ENCODE peak calls at places on chromosomes 7 and 10, in four cellular contexts. Z, Q, R and N are unnamed samples. For H3K9me3, the result is how much of the 10 kb centered on the place peaks cover.

GRCh38 chr10:6928531-6929080 is 348.5 kb upstream of the PRKCQ start:
- DNase-seq in Z (no peak), Q (no peak), R (no peak), N (no peak)

GRCh38 chr7:112882506-112882905 is 92.3 kb upstream of the TMEM168 start:
- DNase-seq in Z (no peak), Q (no peak), R (no peak), N (no peak)

GRCh38 chr10:127155221-127155620 is 41.2 kb downstream of the INSYN2A start:
- DNase-seq in Z (no peak), Q (no peak), R (no peak), N (no peak)

GRCh38 chr7:41501016-41501415 is 201.9 kb downstream of the INHBA start:
- DNase-seq in Z (no peak), Q (no peak), R (no peak), N (no peak)

GRCh38 chr7:39133088-39133487 is 155.4 kb downstream of the POU6F2 start:
- DNase-seq in Z (no peak), Q (no peak), R (no peak), N (no peak)

GRCh38 chr7:140200102-140200989 is 23.6 kb upstream of the KDM7A start:
- DNase-seq in Z (no peak), Q (no peak), R (no peak), N (no peak)

GRCh38 chr10:33837736-33838135 is 503.3 kb upstream of the NRP1 start:
- DNase-seq in Z (no peak), Q (no peak), R (no peak), N (no peak)

GRCh38 chr10:15742831-15743230 is 23.1 kb upstream of the ITGA8 start:
- DNase-seq in Z (no peak), Q (no peak), R (no peak), N (no peak)

GRCh38 chr10:95517536-95518454 is 43.4 kb downstream of the SORBS1 start:
- DNase-seq in Z (no peak), Q (no peak), R (no peak), N (peak)

GRCh38 chr10:128078136-128078969 is 47.9 kb downstream of the MKI67 start:
- DNase-seq in Z (peak), Q (no peak), R (no peak), N (peak)

GRCh38 chr7:139720705-139721231 is 57.0 kb downstream of the HIPK2 start:
- DNase-seq in Z (no peak), Q (no peak), R (no peak), N (no peak)

GRCh38 chr10:103281753-103282152 is 4.8 kb downstream of the INA start:
- DNase-seq in Z (no peak), Q (no peak), R (no peak), N (no peak)

GRCh38 chr10:100739516-100740368 is 5.6 kb upstream of the PAX2 start:
- DNase-seq in Z (no peak), Q (no peak), R (no peak), N (no peak)

GRCh38 chr7:117092801-117093200 is 139.5 kb downstream of the ST7 start:
- DNase-seq in Z (no peak), Q (no peak), R (no peak), N (no peak)

GRCh38 chr7:149104214-149104613 is 13.7 kb upstream of the ZNF786 start:
- DNase-seq in Z (no peak), Q (no peak), R (no peak), N (no peak)

GRCh38 chr7:121027761-121028681 is 39.5 kb downstream of the CPED1 start:
- DNase-seq in Z (no peak), Q (no peak), R (no peak), N (no peak)

GRCh38 chr10:31754803-31755624 is 173.6 kb downstream of the ARHGAP12 start:
- DNase-seq in Z (no peak), Q (no peak), R (no peak), N (peak)

GRCh38 chr7:44373418-44373740 is 48.0 kb upstream of the CAMK2B start:
- DNase-seq in Z (no peak), Q (no peak), R (no peak), N (no peak)

GRCh38 chr10:70508912-70509366 is 30.4 kb downstream of the PALD1 start:
- DNase-seq in Z (no peak), Q (no peak), R (peak), N (no peak)

GRCh38 chr7:23715099-23715498 is 5.1 kb downstream of the STK31 start:
- DNase-seq in Z (no peak), Q (no peak), R (no peak), N (no peak)

GRCh38 chr7:90629306-90629918 is 33.3 kb downstream of the CDK14 start:
- DNase-seq in Z (no peak), Q (no peak), R (no peak), N (no peak)

GRCh38 chr7:137957887-137958286 is 44.0 kb downstream of the CREB3L2 start:
- DNase-seq in Z (no peak), Q (no peak), R (peak), N (no peak)

GRCh38 chr10:17062493-17063487 is 66.8 kb downstream of the CUBN start:
- DNase-seq in Z (no peak), Q (no peak), R (no peak), N (peak)

GRCh38 chr10:29039659-29040309 is 249.1 kb upstream of the LYZL1 start:
- DNase-seq in Z (no peak), Q (no peak), R (no peak), N (no peak)

GRCh38 chr7:117251687-117252086 is 71.2 kb downstream of the WNT2 start:
- DNase-seq in Z (no peak), Q (no peak), R (no peak), N (no peak)

GRCh38 chr10:44437837-44438752 is 53.2 kb upstream of the CXCL12 start:
- DNase-seq in Z (no peak), Q (no peak), R (no peak), N (no peak)

GRCh38 chr10:46028584-46029570 is 1.5 kb downstream of the NCOA4 start:
- DNase-seq in Z (no peak), Q (no peak), R (no peak), N (peak)

GRCh38 chr7:20588678-20589077 is 26.8 kb upstream of the ABCB5 start:
- DNase-seq in Z (no peak), Q (peak), R (no peak), N (no peak)

GRCh38 chr7:42093361-42093905 is 143.6 kb downstream of the GLI3 start:
- DNase-seq in Z (no peak), Q (no peak), R (no peak), N (no peak)

GRCh38 chr7:94003446-94004023 is 620 bp downstream of the BET1 start:
- DNase-seq in Z (no peak), Q (no peak), R (no peak), N (no peak)

GRCh38 chr10:70232155-70232858 is 922 bp downstream of the PPA1 start:
- DNase-seq in Z (no peak), Q (peak), R (peak), N (peak)

GRCh38 chr10:29795856-29796255 is 161.1 kb upstream of the SVIL start:
- DNase-seq in Z (no peak), Q (no peak), R (no peak), N (no peak)

GRCh38 chr10:79178614-79179403 is 110.0 kb downstream of the ZMIZ1 start:
- DNase-seq in Z (no peak), Q (peak), R (no peak), N (no peak)

GRCh38 chr7:105245398-105246099 is 143.2 kb downstream of the SRPK2 start:
- DNase-seq in Z (no peak), Q (no peak), R (no peak), N (no peak)

GRCh38 chr10:132479024-132479602 is 58.5 kb upstream of the INPP5A start:
- DNase-seq in Z (no peak), Q (peak), R (no peak), N (no peak)

GRCh38 chr10:101565936-101566332 is 22.1 kb downstream of the POLL start:
- DNase-seq in Z (no peak), Q (no peak), R (no peak), N (no peak)

GRCh38 chr10:5461914-5462840 is 37.2 kb downstream of the CALML5 start:
- DNase-seq in Z (no peak), Q (no peak), R (no peak), N (no peak)

DNA sequence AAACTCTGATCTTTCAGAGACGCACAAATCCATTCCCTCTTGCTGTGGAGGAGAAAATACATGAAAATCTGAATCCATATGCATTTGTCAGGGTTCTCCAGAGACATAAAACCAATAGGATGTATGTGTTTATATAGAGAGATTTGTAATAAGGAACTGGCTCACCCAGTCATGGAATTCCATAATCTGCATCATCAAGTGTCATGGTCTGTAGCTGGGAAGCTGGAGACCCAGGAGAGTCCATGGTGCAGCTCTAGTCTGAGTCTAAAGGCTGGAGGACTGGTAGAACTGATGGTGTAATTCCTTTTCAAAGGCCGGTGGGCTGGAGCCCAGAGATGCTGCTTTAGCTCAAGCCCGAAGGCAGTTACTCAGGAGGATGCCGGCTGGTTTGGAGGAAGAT is 134.0 kb downstream of the TCF7L2 start:
- DNase-seq in Z (no peak), Q (no peak), R (no peak), N (no peak)
- H3K27ac ChIP-seq in Z (no peak), Q (no peak), R (no peak), N (no peak)

DNA sequence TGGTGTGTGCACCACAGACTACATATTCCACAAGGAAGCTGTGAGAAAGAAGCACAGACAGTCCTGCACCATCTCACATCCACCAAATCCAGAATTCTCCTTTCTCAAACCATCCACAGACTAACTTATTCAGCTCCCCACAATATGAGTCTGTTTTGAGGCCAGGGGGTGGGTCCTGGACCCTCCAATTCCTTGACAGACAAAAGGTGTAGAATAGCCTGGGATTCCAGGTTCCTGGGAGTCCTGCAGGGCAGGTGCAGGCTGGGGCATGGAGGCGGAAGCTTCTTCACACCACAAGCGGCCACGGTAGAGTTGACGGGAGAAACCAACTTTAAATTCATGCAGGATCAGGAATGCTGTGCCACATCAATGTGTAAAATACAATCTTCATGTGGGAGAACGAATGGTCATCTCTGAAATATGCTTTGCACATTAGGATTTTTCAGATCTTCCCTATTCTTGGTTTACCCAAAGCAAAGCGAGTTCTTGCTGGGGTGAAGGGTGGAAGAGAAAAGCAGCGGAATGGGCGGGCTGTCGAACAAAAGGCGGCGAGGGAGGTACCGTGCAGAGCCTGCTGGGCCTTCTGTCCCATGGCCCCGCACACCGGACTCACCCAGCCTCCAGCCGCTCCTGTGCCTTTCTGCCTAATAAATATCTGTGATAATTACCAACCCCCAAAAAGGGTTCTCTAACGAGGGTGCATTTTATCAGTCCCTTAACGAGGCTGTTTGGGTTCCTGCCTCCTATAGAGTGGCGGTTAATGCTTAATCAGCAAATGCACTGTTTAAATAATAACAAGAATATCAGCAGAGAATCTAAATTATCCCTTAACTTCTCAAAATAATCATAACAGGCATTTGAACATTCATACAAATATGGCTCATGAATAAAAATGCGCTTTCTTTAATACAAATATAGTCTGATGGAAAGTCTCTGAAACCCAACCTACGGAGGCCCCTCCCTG is 514.0 kb downstream of the DNAJB6 start:
- DNase-seq in Z (no peak), Q (peak), R (no peak), N (no peak)
- H3K9me3 ChIP-seq in Z (under half), Q (under half), R (under half), N (under half)

DNA sequence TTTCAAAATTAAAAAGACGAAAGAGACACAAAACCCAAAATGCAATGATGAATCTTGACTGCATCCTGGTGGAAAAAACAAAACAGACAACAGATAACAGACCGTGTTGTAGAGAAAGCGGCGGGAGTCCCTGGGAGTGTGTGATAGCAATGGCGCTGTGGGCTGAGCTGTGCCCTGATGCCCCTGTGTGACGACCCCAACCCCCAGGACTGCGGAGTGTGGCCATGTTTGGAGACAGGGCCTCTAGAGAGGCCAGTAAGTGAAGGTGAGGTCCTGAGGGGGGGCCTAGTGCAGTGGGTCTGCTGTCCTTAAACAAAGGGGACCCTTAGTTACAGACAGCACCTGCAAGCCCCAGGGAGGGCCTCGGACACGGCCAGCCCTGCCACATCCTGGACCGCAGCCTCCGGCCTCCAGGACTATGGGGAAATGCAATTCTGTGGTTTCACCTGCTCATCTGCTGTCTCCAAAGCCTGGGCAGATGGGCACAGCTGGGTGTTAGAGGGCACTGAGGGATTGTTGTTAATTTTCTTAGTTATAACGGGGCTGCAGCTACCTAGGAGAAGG is 277.7 kb downstream of the DNAJB6 start:
- DNase-seq in Z (no peak), Q (no peak), R (no peak), N (no peak)
- H3K27ac ChIP-seq in Z (no peak), Q (no peak), R (peak), N (no peak)

GRCh38 chr7:261341-262250 is 28.4 kb upstream of the FOXL3 start:
- DNase-seq in Z (no peak), Q (peak), R (peak), N (peak)
- H3K9me3 ChIP-seq in Z (under half), Q (under half), R (under half), N (under half)

GRCh38 chr7:1058311-1058710 is 14.0 kb downstream of the GPR146 start:
- DNase-seq in Z (no peak), Q (peak), R (no peak), N (no peak)
- H3K27ac ChIP-seq in Z (no peak), Q (no peak), R (no peak), N (no peak)

GRCh38 chr7:99201027-99201426 is 6.9 kb downstream of the KPNA7 start:
- DNase-seq in Z (no peak), Q (no peak), R (no peak), N (no peak)
- H3K9me3 ChIP-seq in Z (under half), Q (under half), R (half or more), N (under half)

DNA sequence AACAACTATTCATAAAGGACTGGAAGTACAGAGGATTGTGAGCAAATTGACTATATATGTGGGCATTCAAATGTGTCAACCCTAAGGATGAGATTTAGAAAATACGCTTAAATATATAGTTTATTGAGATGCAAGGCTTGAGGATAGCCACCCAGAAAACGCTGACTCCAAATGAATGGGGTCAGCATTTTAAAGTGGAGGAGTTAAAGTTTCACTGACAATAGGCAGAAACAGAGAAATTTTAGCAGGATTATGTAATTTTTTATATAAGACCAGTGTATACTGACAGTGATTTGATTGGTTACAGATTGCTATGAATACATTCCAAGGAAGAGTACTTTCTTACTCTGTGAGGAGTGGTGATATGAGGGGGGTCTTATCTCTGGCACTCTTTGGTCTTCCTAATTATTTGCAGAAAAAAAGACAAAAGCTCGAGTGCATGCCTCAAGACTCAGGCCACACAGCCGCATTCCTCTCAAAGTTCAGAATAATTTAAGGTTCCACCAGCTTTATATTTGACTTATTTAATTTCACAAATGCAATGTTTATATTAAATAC is 38.6 kb upstream of the ARL4A start:
- DNase-seq in Z (no peak), Q (no peak), R (no peak), N (no peak)
- H3K27ac ChIP-seq in Z (no peak), Q (no peak), R (no peak), N (no peak)

DNA sequence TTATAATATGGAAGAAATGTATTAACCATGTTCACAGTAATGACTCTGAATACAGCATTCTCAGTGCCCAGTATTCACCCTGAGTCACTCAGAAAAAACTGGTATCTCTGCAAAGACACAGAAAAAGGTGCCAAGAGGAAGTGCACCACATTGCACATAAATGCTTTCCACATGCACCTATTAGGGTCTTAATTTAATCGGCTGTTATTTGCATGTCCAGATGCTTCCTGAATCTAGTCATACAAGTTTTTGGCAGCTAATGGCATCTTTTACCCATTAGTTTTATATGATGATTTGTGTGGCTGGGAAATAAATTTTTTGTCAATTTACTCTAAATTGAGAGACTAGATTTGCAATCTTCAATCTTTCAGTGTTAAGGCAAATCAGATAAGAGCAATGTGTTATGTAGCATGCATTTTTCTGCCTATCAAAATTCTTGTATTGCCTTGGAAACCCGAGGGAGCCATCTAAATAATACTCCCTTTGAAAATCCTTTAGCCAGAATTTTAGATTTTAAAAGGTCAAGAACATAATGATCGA is 58.2 kb downstream of the ZNF680 start:
- DNase-seq in Z (no peak), Q (no peak), R (no peak), N (no peak)
- H3K9me3 ChIP-seq in Z (under half), Q (under half), R (half or more), N (under half)